ENCODE peak calls at places on chromosomes 3 and 15, in four cellular contexts. F, Y, I and T are unnamed samples.

GRCh38 chr3:190359813-190360212 is 28.1 kb upstream of the CLDN16 start:
- DNase-seq in F (no peak), Y (no peak), I (no peak), T (no peak)

GRCh38 chr3:27279153-27279552 is 90.0 kb downstream of the NEK10 start:
- DNase-seq in F (no peak), Y (no peak), I (no peak), T (peak; percentile 17)

GRCh38 chr15:80588801-80589200 is 106.3 kb upstream of the ABHD17C start:
- DNase-seq in F (peak; percentile 100), Y (no peak), I (no peak), T (peak; percentile 97)

GRCh38 chr3:100463002-100463401 is 29.4 kb upstream of the TMEM45A start:
- DNase-seq in F (peak; percentile 78), Y (no peak), I (peak; percentile 39), T (peak; percentile 67)

GRCh38 chr3:106006001-106006400 is 137.2 kb upstream of the CBLB start:
- DNase-seq in F (peak; percentile 87), Y (no peak), I (no peak), T (peak; percentile 17)

GRCh38 chr15:47397587-47397986 is 319.7 kb upstream of the SEMA6D start:
- DNase-seq in F (no peak), Y (no peak), I (no peak), T (no peak)

GRCh38 chr3:64575211-64575844 is 112.5 kb downstream of the ADAMTS9 start:
- DNase-seq in F (peak; percentile 18), Y (peak; percentile 55), I (no peak), T (peak; percentile 21)

GRCh38 chr3:25895443-25895842 is 105.6 kb downstream of the OXSM start:
- DNase-seq in F (peak; percentile 84), Y (no peak), I (no peak), T (no peak)

GRCh38 chr15:90706394-90707327 is 10.5 kb upstream of the BLM start:
- DNase-seq in F (no peak), Y (no peak), I (no peak), T (no peak)

GRCh38 chr15:55829826-55830225 is 86.9 kb upstream of the PRTG start:
- DNase-seq in F (no peak), Y (no peak), I (no peak), T (peak; percentile 8)

GRCh38 chr3:96806336-96806735 is 8.1 kb upstream of the EPHA6 start:
- DNase-seq in F (no peak), Y (no peak), I (no peak), T (no peak)

GRCh38 chr15:80614711-80615360 is 80.3 kb upstream of the ABHD17C start:
- DNase-seq in F (no peak), Y (no peak), I (no peak), T (no peak)

GRCh38 chr3:187430576-187430975 is 62.4 kb downstream of the RTP4 start:
- DNase-seq in F (no peak), Y (no peak), I (no peak), T (no peak)

GRCh38 chr15:63481105-63481810 is 23.1 kb upstream of the USP3 start:
- DNase-seq in F (peak; percentile 53), Y (no peak), I (no peak), T (peak; percentile 84)

GRCh38 chr3:103949690-103950089 is 1417.0 kb upstream of the ALCAM start:
- DNase-seq in F (no peak), Y (no peak), I (no peak), T (no peak)

GRCh38 chr15:52464478-52464877 is 64.2 kb downstream of the MYO5A start:
- DNase-seq in F (no peak), Y (no peak), I (no peak), T (no peak)

GRCh38 chr15:47500823-47501222 is 216.5 kb upstream of the SEMA6D start:
- DNase-seq in F (no peak), Y (no peak), I (no peak), T (no peak)

GRCh38 chr15:23416349-23417276 is 30.4 kb downstream of the GOLGA6L2 start:
- DNase-seq in F (no peak), Y (peak; percentile 67), I (no peak), T (no peak)

GRCh38 chr3:71421820-71422566 is 161.5 kb downstream of the FOXP1 start:
- DNase-seq in F (no peak), Y (no peak), I (no peak), T (no peak)

GRCh38 chr15:77097921-77098320 is 27.0 kb upstream of the TSPAN3 start:
- DNase-seq in F (no peak), Y (no peak), I (no peak), T (no peak)

GRCh38 chr3:16461463-16462245 is 51.8 kb downstream of the RFTN1 start:
- DNase-seq in F (no peak), Y (no peak), I (no peak), T (no peak)
- H3K4me2 ChIP-seq in F (no peak overlapping the region), Y (no peak overlapping the region), I (no peak overlapping the region), T (no peak overlapping the region)

DNA sequence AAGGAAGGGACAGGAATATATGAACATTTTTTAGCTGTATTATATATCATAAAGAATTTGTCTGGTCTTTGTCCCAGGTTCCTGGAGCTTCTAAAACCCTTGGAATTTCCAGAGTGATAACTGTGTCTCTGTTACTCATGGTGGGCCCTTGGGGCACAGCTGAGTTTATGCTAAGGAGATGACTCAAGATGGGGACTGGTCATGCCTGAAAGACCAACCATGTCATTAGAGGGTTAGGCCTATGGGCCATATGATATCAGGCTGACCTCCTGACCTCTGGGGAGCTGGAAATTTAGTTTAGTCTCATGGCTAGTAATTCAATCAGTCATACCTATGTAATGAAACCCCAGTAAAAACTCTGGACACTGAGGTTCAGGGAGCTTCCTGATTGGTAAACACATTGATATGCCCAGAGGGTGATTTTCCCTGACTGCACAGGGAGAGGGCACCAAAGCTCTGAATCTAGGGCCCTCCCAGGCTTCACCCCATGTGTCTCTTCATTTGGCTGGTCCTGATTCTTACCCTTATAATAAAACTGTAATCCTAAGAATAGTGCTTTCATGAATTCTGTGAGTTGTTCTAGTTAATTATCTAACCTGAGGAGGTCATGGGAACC is 69.6 kb downstream of the EEFSEC start:
- DNase-seq in F (peak; percentile 46), Y (no peak), I (no peak), T (no peak)
- H4K91ac ChIP-seq in F (no peak overlapping the region), Y (no peak overlapping the region), I (no peak overlapping the region), T (no peak overlapping the region)

GRCh38 chr15:40085225-40085624 is 23.5 kb downstream of the BMF start:
- DNase-seq in F (peak; percentile 57), Y (no peak), I (no peak), T (no peak)

GRCh38 chr15:40090774-40091455 is 17.8 kb downstream of the BMF start:
- DNase-seq in F (no peak), Y (no peak), I (no peak), T (no peak)

GRCh38 chr15:40087095-40087805 is 21.4 kb downstream of the BMF start:
- DNase-seq in F (no peak), Y (no peak), I (no peak), T (no peak)

GRCh38 chr15:40088929-40089755 is 19.5 kb downstream of the BMF start:
- DNase-seq in F (peak; percentile 29), Y (peak; percentile 78), I (no peak), T (no peak)

DNA sequence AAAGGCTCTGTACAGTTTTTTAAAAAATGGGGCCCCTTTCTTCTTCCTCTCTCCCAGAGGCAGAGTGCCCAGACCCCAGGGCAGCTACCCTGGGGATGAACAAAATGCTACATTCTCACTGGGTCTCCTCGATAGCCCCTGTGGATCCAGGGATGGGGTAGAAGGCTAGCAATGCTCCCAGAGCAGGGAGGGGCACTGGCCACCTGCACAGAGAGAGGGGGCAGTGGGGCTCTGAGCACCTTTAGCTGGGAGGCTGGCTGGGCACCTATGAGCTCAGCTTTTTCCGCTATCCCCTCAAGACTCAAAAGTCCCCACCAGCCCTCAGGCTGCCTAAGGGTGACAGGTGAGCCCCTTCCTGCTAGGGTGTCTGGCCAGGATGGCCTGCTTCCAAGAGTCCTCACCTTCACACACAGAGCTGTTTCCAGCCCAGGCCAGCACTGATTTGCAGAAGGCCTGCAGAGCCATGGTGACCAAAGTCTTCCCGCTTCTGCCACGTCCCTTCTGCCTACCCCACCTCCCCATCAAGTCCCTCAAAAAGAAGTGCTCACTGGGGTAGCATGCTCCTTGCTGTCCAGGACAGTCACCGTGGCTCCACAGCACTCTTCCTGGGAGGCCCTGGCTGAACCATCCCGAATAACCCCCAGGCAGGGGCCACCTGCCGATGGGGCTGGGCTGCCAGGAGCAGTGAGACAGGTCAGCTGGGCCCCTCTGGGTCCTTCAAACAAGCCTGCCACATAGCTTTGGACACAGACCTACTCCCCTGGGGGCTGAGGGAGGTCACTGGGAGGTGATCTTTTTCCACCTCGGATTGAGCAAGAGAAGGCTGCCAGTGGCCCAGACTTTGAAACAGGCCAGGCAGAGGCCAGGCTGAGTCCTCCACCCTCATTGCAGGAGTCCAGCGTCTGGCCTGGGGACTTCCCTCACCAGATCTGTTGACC is 20.4 kb downstream of the BMF start:
- DNase-seq in F (no peak), Y (no peak), I (no peak), T (peak; percentile 89)
- H3K79me1 ChIP-seq in F (peaks cover 43% of the 10 kb centered on the region), Y (no peaks in the 10 kb centered on the region), I (no peaks in the 10 kb centered on the region), T (peaks cover 5% of the 10 kb centered on the region)

DNA sequence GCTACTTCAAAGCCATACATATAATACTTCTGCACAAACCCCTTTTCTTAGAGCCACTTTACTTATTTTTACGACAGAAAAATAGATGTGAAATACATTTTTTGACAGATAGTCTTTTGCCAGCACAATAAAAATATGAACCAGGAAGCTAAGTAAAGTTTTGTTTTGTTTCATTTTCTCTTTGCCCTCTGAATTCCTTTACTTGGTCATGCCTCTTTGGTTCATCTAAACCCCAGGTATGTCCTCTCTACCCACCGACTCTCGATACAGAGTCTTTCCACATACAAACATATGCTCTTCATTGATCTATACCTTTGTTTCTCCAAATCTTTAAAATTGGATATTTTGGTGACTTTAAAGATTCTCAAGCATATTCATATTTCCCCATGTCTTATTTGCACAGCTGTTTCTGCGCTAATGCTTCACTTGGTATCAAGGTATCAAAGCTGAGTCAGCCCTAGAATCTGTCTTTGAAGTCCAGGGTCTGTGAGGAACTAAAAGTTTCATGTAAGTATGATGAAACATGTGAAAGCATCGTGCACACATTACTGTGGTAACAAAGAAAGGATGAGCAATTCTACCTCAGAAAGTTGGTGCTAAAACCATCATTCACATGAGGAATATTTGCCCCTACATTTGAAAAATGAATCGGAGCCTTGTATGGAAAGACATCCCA is 845.4 kb downstream of the NAALADL2 start:
- DNase-seq in F (peak; percentile 7), Y (no peak), I (no peak), T (no peak)
- H3K4me2 ChIP-seq in F (no peak overlapping the region), Y (no peak overlapping the region), I (no peak overlapping the region), T (no peak overlapping the region)

DNA sequence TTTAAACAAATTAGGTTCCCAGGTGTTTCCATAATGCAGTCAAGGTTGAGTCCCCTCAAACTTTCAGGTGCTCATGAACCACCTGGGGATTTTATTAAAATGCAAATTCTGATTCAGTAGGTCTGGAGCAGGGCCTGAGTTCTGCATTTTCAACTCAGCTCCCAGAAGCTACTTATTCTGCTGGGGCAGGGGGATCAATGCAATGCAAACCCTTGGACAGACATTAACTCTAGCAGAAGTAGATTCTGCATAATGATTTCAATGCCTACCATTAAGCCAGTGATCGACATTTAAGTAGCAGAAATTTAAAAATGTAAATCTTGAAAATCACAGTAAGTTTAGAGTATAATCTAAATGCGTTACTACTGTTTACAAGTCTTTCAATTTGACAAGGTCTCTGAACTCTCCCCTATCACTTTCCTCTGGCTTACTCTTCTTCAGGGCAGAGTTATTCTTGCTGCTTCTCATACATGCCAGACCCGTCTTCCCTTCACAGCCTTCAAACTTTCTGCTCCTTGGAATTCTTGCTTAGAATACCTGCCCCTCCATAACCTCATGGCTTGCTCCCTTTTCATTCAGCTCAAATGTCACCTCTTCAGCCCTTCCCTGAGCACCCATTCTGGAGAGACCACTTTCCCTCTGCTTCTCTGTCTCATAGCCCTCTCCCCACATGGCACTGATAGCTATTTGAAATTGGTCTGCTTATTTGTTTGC is 19.3 kb upstream of the DPPA4 start:
- DNase-seq in F (no peak), Y (no peak), I (no peak), T (no peak)
- H4K91ac ChIP-seq in F (no peak overlapping the region), Y (no peak overlapping the region), I (no peak overlapping the region), T (no peak overlapping the region)